ENCODE peak calls at places on chromosomes 5 and 9, in four cellular contexts. One of them, this sample, is unnamed.

GRCh38 chr5:61618577-61618976 is 286.5 kb downstream of the ZSWIM6 start:
- DNase-seq in MCF 10A: no peak
- DNase-seq in CD4-positive, alpha-beta T cell: no peak
- DNase-seq in fibroblast of the aortic adventitia: no peak
- DNase-seq in this sample: no peak

GRCh38 chr9:38671748-38672147 is 48.2 kb downstream of the FAM240B start:
- DNase-seq in MCF 10A: no peak
- DNase-seq in CD4-positive, alpha-beta T cell: no peak
- DNase-seq in fibroblast of the aortic adventitia: no peak
- DNase-seq in this sample: no peak

GRCh38 chr5:133934822-133935793 is 33.3 kb downstream of the C5orf15 start:
- DNase-seq in MCF 10A: no peak
- DNase-seq in CD4-positive, alpha-beta T cell: no peak
- DNase-seq in fibroblast of the aortic adventitia: no peak
- DNase-seq in this sample: no peak

GRCh38 chr9:94805585-94805984 is 79.1 kb downstream of the AOPEP start:
- DNase-seq in MCF 10A: peak; percentile 93
- DNase-seq in CD4-positive, alpha-beta T cell: no peak
- DNase-seq in fibroblast of the aortic adventitia: peak; percentile 92
- DNase-seq in this sample: no peak

GRCh38 chr9:18824095-18824666 is 208.8 kb downstream of the SAXO1 start:
- DNase-seq in MCF 10A: peak; percentile 45
- DNase-seq in CD4-positive, alpha-beta T cell: no peak
- DNase-seq in fibroblast of the aortic adventitia: peak; percentile 37
- DNase-seq in this sample: peak; percentile 40

GRCh38 chr5:141512390-141513020 is 23.6 kb downstream of the PCDHGC5 start:
- DNase-seq in MCF 10A: peak; percentile 81
- DNase-seq in CD4-positive, alpha-beta T cell: peak; percentile 74
- DNase-seq in fibroblast of the aortic adventitia: peak; percentile 70
- DNase-seq in this sample: peak; percentile 86

GRCh38 chr5:157845894-157846598 is 12.9 kb downstream of the CLINT1 start:
- DNase-seq in MCF 10A: no peak
- DNase-seq in CD4-positive, alpha-beta T cell: no peak
- DNase-seq in fibroblast of the aortic adventitia: no peak
- DNase-seq in this sample: no peak

GRCh38 chr5:36521838-36522745 is 84.3 kb upstream of the SLC1A3 start:
- DNase-seq in MCF 10A: no peak
- DNase-seq in CD4-positive, alpha-beta T cell: no peak
- DNase-seq in fibroblast of the aortic adventitia: peak; percentile 12
- DNase-seq in this sample: no peak

GRCh38 chr5:3590253-3590966 is 5.2 kb upstream of the IRX1 start:
- DNase-seq in MCF 10A: no peak
- DNase-seq in CD4-positive, alpha-beta T cell: no peak
- DNase-seq in fibroblast of the aortic adventitia: no peak
- DNase-seq in this sample: no peak

GRCh38 chr9:132141948-132142594 is 19.8 kb upstream of the NTNG2 start:
- DNase-seq in MCF 10A: peak; percentile 52
- DNase-seq in CD4-positive, alpha-beta T cell: no peak
- DNase-seq in fibroblast of the aortic adventitia: no peak
- DNase-seq in this sample: no peak

GRCh38 chr5:142748568-142749249 is 21.5 kb upstream of the ARHGAP26 start:
- DNase-seq in MCF 10A: peak; percentile 84
- DNase-seq in CD4-positive, alpha-beta T cell: peak; percentile 50
- DNase-seq in fibroblast of the aortic adventitia: no peak
- DNase-seq in this sample: peak; percentile 20

GRCh38 chr9:5556101-5556500 is 45.8 kb downstream of the PDCD1LG2 start:
- DNase-seq in MCF 10A: no peak
- DNase-seq in CD4-positive, alpha-beta T cell: no peak
- DNase-seq in fibroblast of the aortic adventitia: no peak
- DNase-seq in this sample: no peak

GRCh38 chr9:96379461-96379860 is 4.0 kb downstream of the SLC35D2 start:
- DNase-seq in MCF 10A: no peak
- DNase-seq in CD4-positive, alpha-beta T cell: no peak
- DNase-seq in fibroblast of the aortic adventitia: no peak
- DNase-seq in this sample: no peak

GRCh38 chr9:12604154-12604825 is 88.9 kb upstream of the TYRP1 start:
- DNase-seq in MCF 10A: peak; percentile 52
- DNase-seq in CD4-positive, alpha-beta T cell: no peak
- DNase-seq in fibroblast of the aortic adventitia: peak; percentile 14
- DNase-seq in this sample: peak; percentile 7

GRCh38 chr5:33726422-33727165 is 165.2 kb downstream of the ADAMTS12 start:
- DNase-seq in MCF 10A: peak; percentile 15
- DNase-seq in CD4-positive, alpha-beta T cell: no peak
- DNase-seq in fibroblast of the aortic adventitia: peak; percentile 87
- DNase-seq in this sample: no peak

GRCh38 chr5:60959156-60959555 is 14.2 kb downstream of the NDUFAF2 start:
- DNase-seq in MCF 10A: peak; percentile 24
- DNase-seq in CD4-positive, alpha-beta T cell: no peak
- DNase-seq in fibroblast of the aortic adventitia: peak; percentile 70
- DNase-seq in this sample: no peak

GRCh38 chr5:78615697-78616096 is 32.9 kb downstream of the LHFPL2 start:
- DNase-seq in MCF 10A: peak; percentile 79
- DNase-seq in CD4-positive, alpha-beta T cell: no peak
- DNase-seq in fibroblast of the aortic adventitia: peak; percentile 31
- DNase-seq in this sample: no peak

GRCh38 chr5:59173568-59173967 is 590.7 kb downstream of the RAB3C start:
- DNase-seq in MCF 10A: no peak
- DNase-seq in CD4-positive, alpha-beta T cell: no peak
- DNase-seq in fibroblast of the aortic adventitia: no peak
- DNase-seq in this sample: no peak

GRCh38 chr9:21831841-21832509 is 29.5 kb downstream of the MTAP start:
- DNase-seq in MCF 10A: peak; percentile 79
- DNase-seq in CD4-positive, alpha-beta T cell: no peak
- DNase-seq in fibroblast of the aortic adventitia: peak; percentile 90
- DNase-seq in this sample: no peak

GRCh38 chr5:140631831-140632365 is 1.1 kb downstream of the CD14 start:
- DNase-seq in MCF 10A: no peak
- DNase-seq in CD4-positive, alpha-beta T cell: peak; percentile 31
- DNase-seq in fibroblast of the aortic adventitia: no peak
- DNase-seq in this sample: peak; percentile 73